ENCODE peak calls at places on chromosome X, in four cellular contexts. Y is tibial artery, Q is H9, N is upper lobe of right lung. U is an unnamed sample.

GRCh38 chrX:130109429-130110378 is 593 bp downstream of the ELF4 start:
- DNase-seq in Y (no peak), Q (no peak), N (no peak), U (peak; percentile 46)

GRCh38 chrX:14362731-14363130 is 166.6 kb upstream of the GLRA2 start:
- DNase-seq in Y (no peak), Q (no peak), N (no peak), U (no peak)

GRCh38 chrX:119791437-119792231 is at the start of gene RPL39:
- DNase-seq in Y (peak; percentile 78), Q (peak; percentile 84), N (peak; percentile 91), U (peak; percentile 77)

GRCh38 chrX:118552501-118552900 is 56.9 kb downstream of the DOCK11 start:
- DNase-seq in Y (peak; percentile 45), Q (no peak), N (no peak), U (no peak)

GRCh38 chrX:54116391-54116790 is 66.7 kb downstream of the FAM120C start:
- DNase-seq in Y (no peak), Q (peak; percentile 26), N (no peak), U (no peak)

GRCh38 chrX:46912673-46913491 is 661 bp downstream of the JADE3 start:
- DNase-seq in Y (peak; percentile 21), Q (peak; percentile 49), N (peak; percentile 79), U (peak; percentile 61)

GRCh38 chrX:110034036-110034435 is 31.1 kb downstream of the TMEM164 start:
- DNase-seq in Y (no peak), Q (no peak), N (no peak), U (no peak)

GRCh38 chrX:2516612-2517011 is 15.8 kb upstream of the DHRSX start:
- DNase-seq in Y (no peak), Q (no peak), N (no peak), U (no peak)

GRCh38 chrX:103343105-103343504 is 13.1 kb downstream of the TCEAL7 start:
- DNase-seq in Y (no peak), Q (no peak), N (no peak), U (peak; percentile 36)

GRCh38 chrX:13469963-13470679 is 99.3 kb upstream of the EGFL6 start:
- DNase-seq in Y (no peak), Q (no peak), N (no peak), U (no peak)

GRCh38 chrX:70433848-70434351 is 10.7 kb upstream of the DLG3 start:
- DNase-seq in Y (peak; percentile 60), Q (peak; percentile 84), N (peak; percentile 83), U (peak; percentile 74)

GRCh38 chrX:11786862-11787261 is 28.8 kb downstream of the MSL3 start:
- DNase-seq in Y (no peak), Q (no peak), N (no peak), U (no peak)

GRCh38 chrX:103254171-103254824 is 657 bp downstream of the TCEAL8 start:
- DNase-seq in Y (peak; percentile 24), Q (peak; percentile 98), N (peak; percentile 78), U (peak; percentile 71)

GRCh38 chrX:21166302-21166982 is 207.8 kb upstream of the CNKSR2 start:
- DNase-seq in Y (no peak), Q (no peak), N (no peak), U (no peak)

GRCh38 chrX:26445288-26445687 is 229.3 kb downstream of the MAGEB5 start:
- DNase-seq in Y (no peak), Q (no peak), N (no peak), U (no peak)

GRCh38 chrX:150694738-150695410 is 1.7 kb downstream of the MTMR1 start:
- DNase-seq in Y (no peak), Q (no peak), N (no peak), U (no peak)

GRCh38 chrX:133570549-133570948 is 155.3 kb upstream of the GPC4 start:
- DNase-seq in Y (no peak), Q (no peak), N (no peak), U (no peak)

GRCh38 chrX:55742649-55743048 is 25.1 kb downstream of the RRAGB start:
- DNase-seq in Y (no peak), Q (no peak), N (no peak), U (no peak)

GRCh38 chrX:139842326-139843175 is 90.3 kb downstream of the ATP11C start:
- DNase-seq in Y (no peak), Q (no peak), N (no peak), U (no peak)

GRCh38 chrX:124239324-124239723 is 93.1 kb upstream of the TEX13D start:
- DNase-seq in Y (no peak), Q (no peak), N (no peak), U (no peak)

GRCh38 chrX:22397566-22397965 is 124.9 kb downstream of the CBLL2 start:
- DNase-seq in Y (no peak), Q (no peak), N (no peak), U (no peak)

GRCh38 chrX:3244203-3244743 is 102.2 kb downstream of the MXRA5 start:
- DNase-seq in Y (no peak), Q (no peak), N (no peak), U (no peak)

GRCh38 chrX:13094780-13095425 is 50.5 kb upstream of the FAM9C start:
- DNase-seq in Y (no peak), Q (no peak), N (no peak), U (no peak)

GRCh38 chrX:129701624-129702069 is 37.1 kb upstream of the XPNPEP2 start:
- DNase-seq in Y (peak; percentile 86), Q (no peak), N (peak; percentile 61), U (no peak)

GRCh38 chrX:128439159-128439558 is 387.0 kb upstream of the ACTRT1 start:
- DNase-seq in Y (no peak), Q (no peak), N (no peak), U (no peak)

GRCh38 chrX:136104936-136105335 is 42.4 kb upstream of the FHL1 start:
- DNase-seq in Y (no peak), Q (no peak), N (no peak), U (no peak)

GRCh38 chrX:132258509-132258908 is 39.3 kb upstream of the RAP2C start:
- DNase-seq in Y (no peak), Q (no peak), N (no peak), U (no peak)

GRCh38 chrX:147803948-147804347 is 107.8 kb upstream of the FMR1 start:
- DNase-seq in Y (no peak), Q (no peak), N (no peak), U (no peak)

GRCh38 chrX:140425712-140426395 is 79.0 kb downstream of the SOX3 start:
- DNase-seq in Y (no peak), Q (no peak), N (no peak), U (no peak)

GRCh38 chrX:154000051-154000450 is 19.7 kb downstream of the IRAK1 start:
- DNase-seq in Y (no peak), Q (no peak), N (no peak), U (no peak)

GRCh38 chrX:125952973-125953372 is 213.1 kb downstream of the DCAF12L2 start:
- DNase-seq in Y (no peak), Q (no peak), N (no peak), U (no peak)

GRCh38 chrX:110163488-110163887 is 154.4 kb downstream of the AMMECR1 start:
- DNase-seq in Y (no peak), Q (no peak), N (no peak), U (no peak)

GRCh38 chrX:69285881-69286545 is 120.8 kb upstream of the PJA1 start:
- DNase-seq in Y (peak; percentile 29), Q (no peak), N (peak; percentile 76), U (peak; percentile 79)

GRCh38 chrX:69284491-69284890 is 119.2 kb upstream of the PJA1 start:
- DNase-seq in Y (no peak), Q (no peak), N (no peak), U (no peak)

GRCh38 chrX:69287025-69287540 is 121.8 kb upstream of the PJA1 start:
- DNase-seq in Y (no peak), Q (no peak), N (no peak), U (no peak)

GRCh38 chrX:69285401-69285871 is 120.2 kb upstream of the PJA1 start:
- DNase-seq in Y (peak; percentile 21), Q (no peak), N (peak; percentile 62), U (no peak)

DNA sequence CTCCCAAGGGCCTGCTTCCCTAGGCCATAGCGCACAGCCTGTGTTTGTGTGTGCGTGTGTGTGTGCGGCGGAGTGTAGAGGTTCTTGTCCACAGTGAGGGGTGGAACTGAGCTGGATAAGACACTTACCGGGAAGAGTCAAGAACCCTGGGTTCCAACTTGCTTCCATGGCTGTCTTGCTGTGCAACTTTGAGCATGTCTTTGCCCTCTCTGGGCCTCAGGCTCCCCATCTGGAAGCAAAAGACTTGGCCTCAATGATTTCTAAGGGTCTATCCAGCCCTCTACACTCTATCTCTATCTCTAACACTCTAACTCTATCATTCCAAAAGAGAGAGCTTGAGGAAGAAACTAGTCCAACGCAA is 121.3 kb upstream of the PJA1 start:
- DNase-seq in Y (no peak), Q (no peak), N (no peak), U (no peak)
- TF ChIP-seq CTCF in Y (no peak), Q (no peak), N (no peak), U (no peak)

DNA sequence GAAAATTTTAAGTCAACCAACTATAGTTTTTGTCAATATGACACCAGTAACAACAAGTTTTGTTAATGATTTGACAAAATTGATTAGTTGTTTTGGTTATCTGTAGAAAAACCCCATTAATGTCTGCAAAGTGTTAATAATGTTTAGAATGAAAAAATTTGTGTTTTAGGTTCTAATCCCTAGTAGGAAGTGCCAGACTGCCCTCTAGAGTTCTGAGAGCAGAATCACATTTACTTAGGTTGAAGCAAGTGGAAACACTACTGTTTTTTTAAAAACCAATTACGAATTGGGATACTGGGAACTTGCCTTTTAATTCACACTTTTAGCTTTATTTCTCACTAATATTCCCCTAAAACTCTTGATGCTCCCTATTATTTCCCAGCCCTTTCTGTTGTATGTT is 101.1 kb upstream of the CYLC1 start:
- DNase-seq in Y (no peak), Q (no peak), N (no peak), U (no peak)
- TF ChIP-seq CTCF in Y (peak; percentile 16), Q (peak; percentile 69), N (peak; percentile 24), U (peak; percentile 60)

GRCh38 chrX:80184854-80185253 is 170.3 kb downstream of the TBX22 start:
- DNase-seq in Y (no peak), Q (no peak), N (no peak), U (no peak)

DNA sequence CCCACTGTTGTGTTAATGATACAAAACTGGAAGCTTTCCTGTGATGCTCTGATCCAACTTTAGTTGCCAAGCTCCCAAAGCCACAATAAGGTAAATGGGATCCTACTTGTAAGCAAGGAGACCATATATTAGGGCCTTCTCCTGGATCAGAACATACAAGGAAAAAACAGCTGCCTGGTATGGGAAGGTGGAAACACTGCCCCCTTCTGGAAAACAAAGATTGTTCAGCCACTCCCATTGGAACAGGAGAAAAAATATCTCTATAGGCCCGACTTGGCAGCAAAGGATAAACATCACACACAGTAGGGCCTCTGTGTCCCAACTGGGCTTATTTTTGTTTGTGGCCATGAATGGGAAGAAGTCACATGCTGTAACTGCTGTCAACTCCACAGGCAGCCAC is 166.5 kb downstream of the TBX22 start:
- DNase-seq in Y (no peak), Q (peak; percentile 31), N (no peak), U (no peak)
- TF ChIP-seq CTCF in Y (no peak), Q (peak; percentile 62), N (no peak), U (peak; percentile 38)

GRCh38 chrX:30589146-30589888 is 11.8 kb upstream of the TASL start:
- DNase-seq in Y (no peak), Q (no peak), N (no peak), U (no peak)

GRCh38 chrX:30597258-30598012 is 19.9 kb upstream of the TASL start:
- DNase-seq in Y (no peak), Q (no peak), N (no peak), U (no peak)

GRCh38 chrX:30590368-30590767 is 12.8 kb upstream of the TASL start:
- DNase-seq in Y (no peak), Q (no peak), N (no peak), U (no peak)

GRCh38 chrX:30592846-30593245 is 15.3 kb upstream of the TASL start:
- DNase-seq in Y (no peak), Q (no peak), N (no peak), U (no peak)

GRCh38 chrX:30593435-30594200 is 16.1 kb upstream of the TASL start:
- DNase-seq in Y (no peak), Q (peak; percentile 28), N (no peak), U (no peak)
- TF ChIP-seq CTCF in Y (no peak), Q (peak; percentile 42), N (no peak), U (no peak)

U was measured in nephron progenitor cell.